ENCODE peak calls at places on chromosomes 6 and 20, in five cellular contexts. X, D, H, K and E are unnamed samples. For H3K4me1, the result is how much of the 10 kb centered on the place peaks cover.

GRCh38 chr6:10894958-10895357 is 8.1 kb downstream of the SYCP2L start:
- DNase-seq in K (no peak), D (no peak), H (no peak), X (no peak), E (no peak)

GRCh38 chr20:58829531-58829941 is 21.2 kb downstream of the GNAS-AS1 start:
- DNase-seq in D (no peak), X (no peak), K (no peak), H (no peak), E (no peak)

GRCh38 chr6:34086558-34086957 is 59.3 kb downstream of the GRM4 start:
- DNase-seq in X (no peak), K (no peak), D (no peak), H (no peak), E (no peak)

GRCh38 chr20:64229537-64230061 is 25.9 kb upstream of the PCMTD2 start:
- DNase-seq in K (no peak), D (no peak), H (peak), X (no peak), E (no peak)

GRCh38 chr20:23132930-23133559 is 46.9 kb upstream of the CD93 start:
- DNase-seq in H (no peak), K (no peak), D (peak), X (no peak), E (no peak)

GRCh38 chr6:125392682-125393081 is 90.9 kb upstream of the HDDC2 start:
- DNase-seq in D (no peak), H (no peak), X (no peak), K (no peak), E (no peak)

GRCh38 chr6:71727632-71728294 is 158.6 kb upstream of the RIMS1 start:
- DNase-seq in D (no peak), K (no peak), X (no peak), H (no peak), E (no peak)

GRCh38 chr6:36368921-36369880 is 18.3 kb downstream of the ETV7 start:
- DNase-seq in K (no peak), H (no peak), X (no peak), D (no peak), E (no peak)

GRCh38 chr20:47950557-47951283 is 165.4 kb upstream of the SULF2 start:
- DNase-seq in X (no peak), D (no peak), H (no peak), K (no peak), E (no peak)

GRCh38 chr6:39339557-39340555 is 17.4 kb upstream of the KCNK16 start:
- DNase-seq in H (peak), D (no peak), K (no peak), X (no peak), E (no peak)

GRCh38 chr6:155188707-155189496 is 74.9 kb upstream of the CLDN20 start:
- DNase-seq in H (peak), X (no peak), D (no peak), K (no peak), E (no peak)

GRCh38 chr6:45000833-45001232 is 327.3 kb upstream of the RUNX2 start:
- DNase-seq in H (no peak), K (no peak), D (no peak), X (no peak), E (no peak)

GRCh38 chr20:14790771-14791517 is 453.5 kb upstream of the FLRT3 start:
- DNase-seq in D (no peak), K (no peak), H (no peak), X (no peak), E (no peak)

GRCh38 chr6:38997128-38997761 is 51.3 kb upstream of the GLP1R start:
- DNase-seq in X (peak), D (no peak), K (peak), H (peak), E (no peak)

GRCh38 chr20:20369353-20370086 is 1.6 kb downstream of the INSM1 start:
- DNase-seq in H (peak), K (peak), X (no peak), D (no peak), E (no peak)

GRCh38 chr20:64168381-64169088 is 4.3 kb downstream of the MYT1 start:
- DNase-seq in X (no peak), D (no peak), K (peak), H (no peak), E (no peak)

GRCh38 chr6:157535354-157536217 is 154.6 kb downstream of the ZDHHC14 start:
- DNase-seq in H (no peak), K (no peak), D (no peak), X (no peak), E (no peak)

GRCh38 chr20:2694519-2694918 is 1.9 kb downstream of the EBF4 start:
- DNase-seq in X (no peak), D (no peak), H (no peak), K (no peak), E (no peak)

GRCh38 chr6:70241031-70241430 is 61.9 kb downstream of the COL9A1 start:
- DNase-seq in D (no peak), X (no peak), H (peak), K (no peak), E (no peak)

GRCh38 chr6:6333498-6333897 is 13.0 kb upstream of the F13A1 start:
- DNase-seq in X (no peak), H (no peak), K (no peak), D (no peak), E (no peak)

GRCh38 chr20:23018432-23018831 is 16.7 kb upstream of the SSTR4 start:
- DNase-seq in X (no peak), H (no peak), D (no peak), K (no peak), E (no peak)

GRCh38 chr20:32485770-32486248 is 99.3 kb downstream of the NOL4L start:
- DNase-seq in K (no peak), X (no peak), D (no peak), H (peak), E (no peak)

GRCh38 chr20:13684566-13685222 is 46.0 kb upstream of the TASP1 start:
- DNase-seq in H (no peak), K (no peak), D (no peak), X (no peak), E (no peak)

GRCh38 chr6:134982161-134982560 is 32.3 kb upstream of the ALDH8A1 start:
- DNase-seq in K (no peak), H (no peak), X (no peak), D (no peak), E (no peak)

GRCh38 chr20:18904624-18905023 is 91.0 kb downstream of the SCP2D1 start:
- DNase-seq in K (no peak), H (peak), D (no peak), X (no peak), E (no peak)
- TF ChIP-seq CTCF in K (peak), H (no peak), D (peak), X (peak), E (no peak)

GRCh38 chr6:43988801-43989200 is 138.5 kb downstream of the MRPL14 start:
- DNase-seq in D (no peak), X (no peak), K (no peak), H (no peak), E (no peak)

GRCh38 chr6:43987838-43988439 is 139.3 kb downstream of the MRPL14 start:
- DNase-seq in H (no peak), X (no peak), K (no peak), D (no peak), E (no peak)

GRCh38 chr6:43984442-43985321 is 142.6 kb downstream of the MRPL14 start:
- DNase-seq in H (no peak), K (no peak), X (no peak), D (peak), E (no peak)

GRCh38 chr6:43985329-43985728 is 141.9 kb downstream of the MRPL14 start:
- DNase-seq in K (no peak), X (no peak), D (no peak), H (no peak), E (no peak)

DNA sequence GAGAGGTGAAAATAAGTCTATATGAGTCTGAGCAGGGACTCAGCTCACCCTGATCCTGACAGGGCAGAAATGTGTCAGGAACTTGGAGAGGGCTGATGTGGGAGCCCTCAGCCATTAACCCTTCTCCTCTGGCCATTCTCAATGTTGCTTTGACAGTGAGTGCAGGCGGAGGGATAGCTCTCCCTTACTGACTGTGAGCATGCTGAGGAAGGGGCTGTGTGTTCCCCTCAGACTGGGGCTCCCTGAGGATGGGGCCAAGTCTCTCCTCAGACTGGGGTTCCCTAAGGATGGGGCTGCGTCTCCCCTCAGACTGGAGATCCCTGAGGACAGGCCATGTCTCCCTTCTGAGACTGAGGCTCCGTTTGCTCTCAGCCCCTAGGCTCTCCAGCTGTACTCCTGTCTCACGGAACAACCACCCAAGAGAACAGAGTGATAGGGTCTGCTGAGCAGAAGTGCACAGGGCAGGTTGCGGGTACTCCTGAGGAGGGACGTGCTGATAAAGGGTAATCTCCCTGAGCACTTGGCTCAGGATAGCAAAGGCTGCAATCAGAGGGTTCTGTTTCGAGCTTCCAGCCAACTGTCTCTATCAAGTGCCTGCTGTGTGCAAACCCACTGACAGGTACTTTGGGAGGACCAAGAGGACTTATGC is 141.0 kb downstream of the MRPL14 start:
- DNase-seq in X (no peak), H (no peak), K (no peak), D (no peak), E (no peak)
- H3K4me1 ChIP-seq in X (under half), H (under half), K (under half), D (under half), E (under half)

DNA sequence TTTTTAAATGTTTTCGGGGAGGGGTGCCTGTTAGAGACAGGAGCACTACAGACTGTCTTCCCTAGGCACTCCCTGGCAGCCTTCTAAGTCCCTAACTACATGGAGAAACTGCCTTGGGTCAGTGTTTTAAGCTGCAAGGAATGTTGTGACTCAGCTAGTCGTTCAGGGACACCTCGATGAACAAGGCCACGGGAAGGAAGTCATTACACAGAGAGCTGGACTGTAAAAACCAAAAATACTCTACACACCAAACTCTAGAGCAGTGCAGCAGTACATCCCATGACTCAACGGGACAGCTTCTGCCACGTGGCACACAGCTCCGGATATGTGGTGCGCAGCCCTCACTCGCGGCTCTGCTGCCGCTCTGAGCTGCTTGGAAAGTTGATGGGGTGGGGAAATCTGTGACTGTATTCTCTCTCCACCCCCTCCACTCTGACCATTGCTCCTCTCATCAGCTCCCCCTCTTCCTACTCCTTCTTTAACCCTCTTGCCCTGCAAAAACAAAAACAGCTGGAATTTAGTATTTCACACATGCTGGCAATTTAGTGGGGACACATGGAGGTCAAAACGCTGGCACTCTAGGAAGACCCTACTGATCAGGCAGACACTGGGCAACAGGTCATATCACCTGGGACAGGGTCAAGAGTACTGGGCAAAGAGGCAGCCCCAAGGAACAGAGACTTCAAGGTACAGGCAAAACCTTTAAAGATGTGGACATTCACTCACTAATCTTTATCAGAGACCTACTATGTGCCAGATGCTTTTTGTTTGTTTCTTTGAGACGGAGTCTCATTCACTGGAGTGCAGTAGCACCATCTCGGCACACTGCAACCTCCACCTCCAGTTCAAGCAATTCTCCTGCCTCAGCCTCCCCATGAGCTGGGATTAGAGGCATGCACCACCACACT is 10.9 kb upstream of the LPIN3 start:
- DNase-seq in X (no peak), D (no peak), K (no peak), H (peak), E (peak)
- H3K4me3 ChIP-seq in X (no peak), D (no peak), K (no peak), H (no peak), E (no peak)

DNA sequence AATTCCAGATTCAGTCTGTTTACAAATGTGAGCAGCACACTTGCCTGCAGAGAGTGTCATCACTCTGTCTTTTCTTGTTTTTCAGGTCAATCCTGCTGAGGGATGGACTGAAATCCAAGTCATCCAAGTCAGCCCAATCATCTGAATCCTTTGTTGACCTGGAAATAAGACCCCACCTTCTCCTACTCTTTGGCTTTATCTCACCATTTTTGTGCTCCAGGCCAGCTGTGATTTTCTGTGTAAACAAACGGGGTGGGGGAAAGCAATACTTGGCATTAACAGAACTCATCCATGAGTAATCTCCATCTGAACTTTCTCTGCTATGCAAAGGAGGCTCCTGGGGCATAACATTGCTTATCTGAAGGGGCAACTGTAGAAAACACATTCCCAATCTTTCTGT is 16.9 kb upstream of the GSTA4 start:
- DNase-seq in H (no peak), D (no peak), K (no peak), X (no peak), E (no peak)
- TF ChIP-seq CTCF in H (no peak), D (no peak), K (no peak), X (no peak), E (no peak)